ENCODE peak calls at places on chromosomes 3 and 15, in six cellular contexts. One of them, this sample, is unnamed.

GRCh38 chr15:51244366-51244977 is 93.9 kb downstream of the CYP19A1 start:
- DNase-seq in CD4-positive, alpha-beta T cell: no peak
- DNase-seq in body of pancreas: no peak
- DNase-seq in neural crest cell: no peak
- DNase-seq in kidney: no peak
- DNase-seq in fibroblast of the aortic adventitia: peak; percentile 87
- DNase-seq in this sample: no peak

GRCh38 chr15:32747886-32748285 is 30.1 kb downstream of the GREM1 start:
- DNase-seq in CD4-positive, alpha-beta T cell: no peak
- DNase-seq in body of pancreas: no peak
- DNase-seq in neural crest cell: no peak
- DNase-seq in kidney: no peak
- DNase-seq in fibroblast of the aortic adventitia: no peak
- DNase-seq in this sample: no peak

GRCh38 chr15:62571072-62571471 is 406.0 kb upstream of the C2CD4B start:
- DNase-seq in CD4-positive, alpha-beta T cell: no peak
- DNase-seq in body of pancreas: no peak
- DNase-seq in neural crest cell: no peak
- DNase-seq in kidney: no peak
- DNase-seq in fibroblast of the aortic adventitia: no peak
- DNase-seq in this sample: no peak

GRCh38 chr3:76063811-76064210 is 278.5 kb upstream of the ZNF717 start:
- DNase-seq in CD4-positive, alpha-beta T cell: no peak
- DNase-seq in body of pancreas: no peak
- DNase-seq in neural crest cell: no peak
- DNase-seq in kidney: no peak
- DNase-seq in fibroblast of the aortic adventitia: no peak
- DNase-seq in this sample: no peak

GRCh38 chr3:57017481-57017880 is 43.0 kb upstream of the SPATA12 start:
- DNase-seq in CD4-positive, alpha-beta T cell: no peak
- DNase-seq in body of pancreas: no peak
- DNase-seq in neural crest cell: no peak
- DNase-seq in kidney: no peak
- DNase-seq in fibroblast of the aortic adventitia: no peak
- DNase-seq in this sample: no peak

GRCh38 chr15:48190932-48191573 is 412 bp upstream of the CTXN2 start:
- DNase-seq in CD4-positive, alpha-beta T cell: peak; percentile 21
- DNase-seq in body of pancreas: peak; percentile 74
- DNase-seq in neural crest cell: peak; percentile 90
- DNase-seq in kidney: peak; percentile 90
- DNase-seq in fibroblast of the aortic adventitia: peak; percentile 67
- DNase-seq in this sample: peak; percentile 48

GRCh38 chr3:45455040-45455439 is 66.7 kb downstream of the LARS2 start:
- DNase-seq in CD4-positive, alpha-beta T cell: no peak
- DNase-seq in body of pancreas: no peak
- DNase-seq in neural crest cell: no peak
- DNase-seq in kidney: no peak
- DNase-seq in fibroblast of the aortic adventitia: no peak
- DNase-seq in this sample: no peak

GRCh38 chr15:75229191-75230015 is 27.7 kb downstream of the C15orf39 start:
- DNase-seq in CD4-positive, alpha-beta T cell: no peak
- DNase-seq in body of pancreas: peak; percentile 1
- DNase-seq in neural crest cell: no peak
- DNase-seq in kidney: peak; percentile 73
- DNase-seq in fibroblast of the aortic adventitia: peak; percentile 21
- DNase-seq in this sample: no peak

GRCh38 chr3:185585523-185585861 is 603 bp upstream of the SENP2 start:
- DNase-seq in CD4-positive, alpha-beta T cell: no peak
- DNase-seq in body of pancreas: no peak
- DNase-seq in neural crest cell: no peak
- DNase-seq in kidney: no peak
- DNase-seq in fibroblast of the aortic adventitia: no peak
- DNase-seq in this sample: no peak

GRCh38 chr3:164723396-164723795 is 354.9 kb downstream of the SI start:
- DNase-seq in CD4-positive, alpha-beta T cell: no peak
- DNase-seq in body of pancreas: no peak
- DNase-seq in neural crest cell: no peak
- DNase-seq in kidney: no peak
- DNase-seq in fibroblast of the aortic adventitia: no peak
- DNase-seq in this sample: no peak

GRCh38 chr3:114606336-114606735 is 312.5 kb downstream of the TIGIT start:
- DNase-seq in CD4-positive, alpha-beta T cell: no peak
- DNase-seq in body of pancreas: no peak
- DNase-seq in neural crest cell: no peak
- DNase-seq in kidney: no peak
- DNase-seq in fibroblast of the aortic adventitia: no peak
- DNase-seq in this sample: no peak

GRCh38 chr3:194541483-194541882 is 54.7 kb upstream of the ATP13A3 start:
- DNase-seq in CD4-positive, alpha-beta T cell: no peak
- DNase-seq in body of pancreas: no peak
- DNase-seq in neural crest cell: no peak
- DNase-seq in kidney: no peak
- DNase-seq in fibroblast of the aortic adventitia: no peak
- DNase-seq in this sample: no peak

GRCh38 chr3:9428411-9428810 is 31.0 kb downstream of the SETD5 start:
- DNase-seq in CD4-positive, alpha-beta T cell: no peak
- DNase-seq in body of pancreas: no peak
- DNase-seq in neural crest cell: no peak
- DNase-seq in kidney: no peak
- DNase-seq in fibroblast of the aortic adventitia: no peak
- DNase-seq in this sample: no peak

GRCh38 chr3:9420850-9421549 is 23.6 kb downstream of the SETD5 start:
- DNase-seq in CD4-positive, alpha-beta T cell: no peak
- DNase-seq in body of pancreas: no peak
- DNase-seq in neural crest cell: no peak
- DNase-seq in kidney: no peak
- DNase-seq in fibroblast of the aortic adventitia: peak; percentile 52
- DNase-seq in this sample: no peak

DNA sequence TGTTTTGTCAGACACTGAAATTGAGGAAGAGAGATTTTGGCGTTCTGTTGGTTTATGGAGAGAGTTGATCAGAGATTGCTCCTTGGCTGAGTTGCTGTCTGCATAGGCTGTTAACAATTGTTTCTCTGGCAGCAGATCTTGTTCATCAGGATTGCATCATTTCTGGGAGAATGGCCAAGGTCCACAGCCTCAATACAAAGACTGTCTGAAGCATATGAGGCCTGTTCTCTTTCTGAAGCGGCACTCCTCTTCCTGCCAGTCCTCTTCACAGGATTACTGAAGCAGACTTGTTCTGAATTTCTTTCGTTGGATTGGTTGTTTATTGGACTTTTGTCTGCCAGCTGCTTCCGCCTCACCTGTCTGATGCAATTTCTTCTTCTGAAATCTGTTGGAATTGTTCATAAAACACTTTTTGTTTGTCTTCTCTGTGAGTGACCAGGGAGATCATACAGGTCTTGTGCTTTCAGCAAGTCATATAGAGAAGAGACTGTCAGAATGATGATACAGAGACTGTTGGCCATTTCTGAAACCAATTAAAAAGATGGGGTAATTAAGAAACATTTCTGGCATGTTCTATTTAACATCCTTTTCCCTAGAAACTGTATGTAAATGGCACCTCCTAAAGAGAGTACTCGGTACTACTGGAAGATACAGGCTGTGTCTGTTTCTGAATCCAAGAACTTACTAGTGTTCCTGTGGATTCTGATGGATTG is 25.5 kb downstream of the SETD5 start:
- DNase-seq in CD4-positive, alpha-beta T cell: no peak
- DNase-seq in body of pancreas: peak; percentile 87
- DNase-seq in neural crest cell: peak; percentile 14
- DNase-seq in kidney: no peak
- DNase-seq in fibroblast of the aortic adventitia: peak; percentile 99
- DNase-seq in this sample: peak; percentile 59
- TF ChIP-seq CTCF in CD4-positive, alpha-beta T cell: peak; percentile 65
- TF ChIP-seq CTCF in body of pancreas: peak; percentile 62
- TF ChIP-seq CTCF in neural crest cell: peak; percentile 73
- TF ChIP-seq CTCF in kidney: peak; percentile 27
- TF ChIP-seq CTCF in fibroblast of the aortic adventitia: peak; percentile 71
- TF ChIP-seq CTCF in this sample: no peak

GRCh38 chr15:70508561-70509281 is 254.6 kb downstream of the UACA start:
- DNase-seq in CD4-positive, alpha-beta T cell: no peak
- DNase-seq in body of pancreas: no peak
- DNase-seq in neural crest cell: no peak
- DNase-seq in kidney: no peak
- DNase-seq in fibroblast of the aortic adventitia: peak; percentile 89
- DNase-seq in this sample: peak; percentile 58

GRCh38 chr15:70512772-70513362 is 250.5 kb downstream of the UACA start:
- DNase-seq in CD4-positive, alpha-beta T cell: peak; percentile 55
- DNase-seq in body of pancreas: no peak
- DNase-seq in neural crest cell: peak; percentile 25
- DNase-seq in kidney: no peak
- DNase-seq in fibroblast of the aortic adventitia: peak; percentile 44
- DNase-seq in this sample: no peak

GRCh38 chr15:70507772-70508351 is 255.5 kb downstream of the UACA start:
- DNase-seq in CD4-positive, alpha-beta T cell: no peak
- DNase-seq in body of pancreas: no peak
- DNase-seq in neural crest cell: no peak
- DNase-seq in kidney: no peak
- DNase-seq in fibroblast of the aortic adventitia: peak; percentile 39
- DNase-seq in this sample: no peak

GRCh38 chr15:70510433-70510832 is 252.9 kb downstream of the UACA start:
- DNase-seq in CD4-positive, alpha-beta T cell: no peak
- DNase-seq in body of pancreas: no peak
- DNase-seq in neural crest cell: no peak
- DNase-seq in kidney: no peak
- DNase-seq in fibroblast of the aortic adventitia: no peak
- DNase-seq in this sample: no peak

DNA sequence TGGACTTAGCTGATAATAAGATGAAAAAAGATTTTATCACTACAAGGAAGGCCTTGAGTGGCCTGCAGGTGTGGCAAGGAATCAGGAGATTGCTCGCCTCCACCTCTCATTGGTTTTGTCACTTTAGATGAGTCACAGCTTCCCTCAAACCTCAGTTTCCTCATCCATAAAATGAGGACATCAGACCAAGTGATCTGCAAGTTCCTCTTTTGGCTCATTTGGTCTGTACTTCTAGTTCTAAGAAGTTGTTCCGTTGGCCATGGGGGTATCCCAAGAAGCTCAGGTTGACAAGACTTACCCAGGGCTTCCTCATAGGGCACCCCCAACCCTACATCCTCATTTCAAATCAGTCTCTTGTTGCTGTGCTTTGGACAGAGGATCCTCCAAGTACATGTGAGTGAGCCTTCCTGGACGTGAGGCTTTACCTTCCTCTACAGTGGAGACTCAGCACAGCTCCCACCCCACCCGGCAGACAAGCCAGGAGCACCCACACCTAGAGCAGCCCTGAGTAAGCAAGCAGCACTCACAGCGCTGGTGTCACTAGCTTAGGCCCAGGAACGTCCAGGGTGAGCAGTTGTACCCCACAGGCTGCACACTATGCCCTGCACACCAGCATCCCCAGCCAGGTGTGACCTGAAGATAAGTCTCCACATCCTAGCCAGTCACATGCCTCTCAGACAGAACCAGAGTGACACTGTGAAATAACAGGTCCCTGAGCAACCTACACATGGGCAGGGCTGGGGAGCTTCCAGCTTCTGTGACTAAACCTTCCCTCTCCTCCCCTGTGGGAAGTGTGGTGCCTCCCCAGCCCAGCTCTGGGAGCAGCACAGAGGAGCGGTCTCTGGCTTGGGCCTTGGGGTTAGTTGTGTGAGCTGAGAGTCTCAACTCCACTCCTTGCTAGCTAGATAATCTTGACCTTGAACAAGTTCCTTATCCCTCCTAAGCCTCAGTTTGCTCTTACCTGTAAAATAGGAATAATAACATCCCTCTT is 253.8 kb downstream of the UACA start:
- DNase-seq in CD4-positive, alpha-beta T cell: no peak
- DNase-seq in body of pancreas: no peak
- DNase-seq in neural crest cell: no peak
- DNase-seq in kidney: no peak
- DNase-seq in fibroblast of the aortic adventitia: no peak
- DNase-seq in this sample: no peak
- TF ChIP-seq CTCF in CD4-positive, alpha-beta T cell: no peak
- TF ChIP-seq CTCF in body of pancreas: no peak
- TF ChIP-seq CTCF in neural crest cell: no peak
- TF ChIP-seq CTCF in kidney: no peak
- TF ChIP-seq CTCF in fibroblast of the aortic adventitia: no peak
- TF ChIP-seq CTCF in this sample: no peak

DNA sequence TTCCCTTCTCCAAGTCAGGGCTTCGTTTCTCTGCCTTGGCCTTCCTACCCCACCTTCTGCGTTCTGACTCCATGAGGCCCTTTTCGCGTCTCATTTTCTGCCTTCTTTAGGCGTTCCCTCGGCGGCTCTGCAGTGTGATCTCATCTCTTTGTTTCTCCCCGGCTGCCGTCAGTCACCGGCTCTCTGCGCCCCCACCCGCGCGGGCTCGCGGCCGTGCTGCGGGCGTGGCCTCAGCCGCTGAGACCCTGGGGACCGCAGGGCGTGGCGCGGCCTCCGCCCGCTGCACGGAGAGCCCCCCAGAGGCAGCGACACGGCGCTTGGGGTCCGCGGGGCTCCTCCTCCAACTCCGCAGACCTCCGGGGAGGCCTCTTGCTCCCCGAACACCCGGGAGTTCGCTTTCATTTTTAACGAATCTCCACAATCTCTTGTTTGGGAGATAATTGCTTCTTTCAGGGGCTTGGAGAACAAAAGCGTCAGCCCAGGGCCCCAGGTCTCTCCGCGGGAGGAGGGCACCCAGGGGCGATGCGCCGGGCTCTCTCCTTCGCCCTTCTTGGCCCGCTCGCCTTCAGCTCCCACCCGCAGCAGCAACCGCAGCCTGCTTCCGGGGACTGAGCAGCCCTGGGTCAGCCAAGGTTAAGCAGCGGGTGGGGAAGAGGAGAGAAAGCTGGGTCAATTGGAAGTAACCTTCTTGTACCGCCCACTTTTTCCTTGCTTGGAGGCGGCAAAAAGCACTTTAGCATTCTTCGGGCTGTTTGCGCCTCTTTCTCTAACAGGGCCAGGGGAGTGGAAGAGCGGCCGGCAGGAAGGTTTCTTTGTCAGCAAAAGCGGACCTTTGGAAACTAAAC is 35.2 kb downstream of the GAP43 start:
- DNase-seq in CD4-positive, alpha-beta T cell: peak; percentile 64
- DNase-seq in body of pancreas: peak; percentile 73
- DNase-seq in neural crest cell: peak; percentile 72
- DNase-seq in kidney: peak; percentile 87
- DNase-seq in fibroblast of the aortic adventitia: peak; percentile 89
- DNase-seq in this sample: peak; percentile 38
- TF ChIP-seq CTCF in CD4-positive, alpha-beta T cell: no peak
- TF ChIP-seq CTCF in body of pancreas: no peak
- TF ChIP-seq CTCF in neural crest cell: no peak
- TF ChIP-seq CTCF in kidney: no peak
- TF ChIP-seq CTCF in fibroblast of the aortic adventitia: no peak
- TF ChIP-seq CTCF in this sample: no peak

GRCh38 chr15:70016511-70016994 is 81.2 kb downstream of the TLE3 start:
- DNase-seq in CD4-positive, alpha-beta T cell: no peak
- DNase-seq in body of pancreas: no peak
- DNase-seq in neural crest cell: no peak
- DNase-seq in kidney: peak; percentile 12
- DNase-seq in fibroblast of the aortic adventitia: no peak
- DNase-seq in this sample: no peak

GRCh38 chr15:70017025-70017424 is 80.7 kb downstream of the TLE3 start:
- DNase-seq in CD4-positive, alpha-beta T cell: no peak
- DNase-seq in body of pancreas: no peak
- DNase-seq in neural crest cell: no peak
- DNase-seq in kidney: no peak
- DNase-seq in fibroblast of the aortic adventitia: no peak
- DNase-seq in this sample: no peak

GRCh38 chr15:70014311-70014707 is 83.4 kb downstream of the TLE3 start:
- DNase-seq in CD4-positive, alpha-beta T cell: no peak
- DNase-seq in body of pancreas: no peak
- DNase-seq in neural crest cell: no peak
- DNase-seq in kidney: peak; percentile 26
- DNase-seq in fibroblast of the aortic adventitia: no peak
- DNase-seq in this sample: no peak

GRCh38 chr15:70013647-70014310 is 83.9 kb downstream of the TLE3 start:
- DNase-seq in CD4-positive, alpha-beta T cell: no peak
- DNase-seq in body of pancreas: no peak
- DNase-seq in neural crest cell: no peak
- DNase-seq in kidney: peak; percentile 33
- DNase-seq in fibroblast of the aortic adventitia: no peak
- DNase-seq in this sample: no peak

GRCh38 chr15:70014860-70015490 is 82.7 kb downstream of the TLE3 start:
- DNase-seq in CD4-positive, alpha-beta T cell: no peak
- DNase-seq in body of pancreas: no peak
- DNase-seq in neural crest cell: no peak
- DNase-seq in kidney: peak; percentile 67
- DNase-seq in fibroblast of the aortic adventitia: no peak
- DNase-seq in this sample: no peak
- TF ChIP-seq CTCF in CD4-positive, alpha-beta T cell: no peak
- TF ChIP-seq CTCF in body of pancreas: no peak
- TF ChIP-seq CTCF in neural crest cell: no peak
- TF ChIP-seq CTCF in kidney: no peak
- TF ChIP-seq CTCF in fibroblast of the aortic adventitia: no peak
- TF ChIP-seq CTCF in this sample: no peak

This sample was measured in omental fat pad.